ENCODE peak calls at places on chromosomes 16 and 17, in six cellular contexts. G, M, Y, A, F and I are unnamed samples.

GRCh38 chr17:82468692-82469091 is 10.2 kb downstream of the NARF start:
- DNase-seq in Y (no peak), F (no peak), M (no peak), G (no peak), A (no peak), I (no peak)

GRCh38 chr17:41393826-41394225 is 3.6 kb downstream of the KRT31 start:
- DNase-seq in M (no peak), F (no peak), A (no peak), Y (no peak), G (no peak), I (no peak)

GRCh38 chr16:14449334-14449733 is 180.7 kb downstream of the PARN start:
- DNase-seq in F (no peak), G (no peak), M (no peak), Y (no peak), A (no peak), I (no peak)

GRCh38 chr16:1309888-1310831 is 724 bp downstream of the UBE2I start:
- DNase-seq in A (peak; percentile 12), F (peak; percentile 49), Y (peak; percentile 55), G (peak; percentile 59), M (peak; percentile 68), I (peak; percentile 68)

GRCh38 chr17:2239882-2240430 is 63.6 kb downstream of the SMG6 start:
- DNase-seq in A (peak; percentile 93), G (peak; percentile 15), M (peak; percentile 76), Y (no peak), F (no peak), I (no peak)

GRCh38 chr16:23575834-23576233 is 18.3 kb downstream of the UBFD1 start:
- DNase-seq in F (no peak), Y (no peak), M (no peak), G (no peak), A (no peak), I (no peak)

GRCh38 chr16:13957197-13958078 is 37.5 kb downstream of the ERCC4 start:
- DNase-seq in G (peak; percentile 66), M (peak; percentile 81), F (no peak), Y (peak; percentile 51), A (peak; percentile 91), I (peak; percentile 84)

GRCh38 chr16:66920924-66921680 is 2.4 kb upstream of the CDH16 start:
- DNase-seq in Y (no peak), F (no peak), A (no peak), M (no peak), G (no peak), I (no peak)

GRCh38 chr17:73325527-73325842 is 13.7 kb upstream of the CDC42EP4 start:
- DNase-seq in M (no peak), Y (no peak), F (no peak), G (no peak), A (peak; percentile 43), I (peak; percentile 76)

GRCh38 chr17:41666336-41666680 is 22.4 kb upstream of the EIF1 start:
- DNase-seq in Y (peak; percentile 33), G (peak; percentile 62), F (peak; percentile 76), M (peak; percentile 65), A (peak; percentile 53), I (peak; percentile 75)

GRCh38 chr16:68499011-68499410 is 40.1 kb upstream of the ZFP90 start:
- DNase-seq in A (no peak), G (no peak), Y (no peak), M (no peak), F (no peak), I (no peak)

GRCh38 chr17:21284319-21285163 is at the start of gene MAP2K3:
- DNase-seq in G (peak; percentile 100), A (peak; percentile 98), Y (peak; percentile 99), F (peak; percentile 94), M (peak; percentile 100), I (peak; percentile 100)

GRCh38 chr17:46974086-46974485 is 5.0 kb downstream of the RPRML start:
- DNase-seq in A (no peak), F (no peak), M (no peak), G (no peak), Y (no peak), I (no peak)

GRCh38 chr17:82937411-82938371 is 97.9 kb upstream of the ZNF750 start:
- DNase-seq in M (peak; percentile 32), F (no peak), Y (peak; percentile 7), A (no peak), G (no peak), I (no peak)

GRCh38 chr16:84795338-84796053 is 24.3 kb upstream of the CRISPLD2 start:
- DNase-seq in G (peak; percentile 45), F (no peak), A (peak; percentile 96), Y (peak; percentile 73), M (peak; percentile 82), I (peak; percentile 72)

GRCh38 chr17:76444518-76445311 is 8.2 kb downstream of the UBE2O start:
- DNase-seq in Y (no peak), F (no peak), M (no peak), A (peak; percentile 40), G (no peak), I (no peak)

GRCh38 chr16:63361032-63361624 is 1324.9 kb upstream of the CDH8 start:
- DNase-seq in A (peak; percentile 57), F (no peak), M (no peak), Y (no peak), G (no peak), I (peak; percentile 68)

GRCh38 chr17:72422505-72423285 is 301.9 kb downstream of the SOX9 start:
- DNase-seq in F (no peak), Y (peak; percentile 40), A (peak; percentile 91), G (peak; percentile 50), M (peak; percentile 85), I (peak; percentile 86)

GRCh38 chr17:73156166-73156840 is 8.5 kb upstream of the SSTR2 start:
- DNase-seq in F (no peak), M (peak; percentile 80), G (peak; percentile 85), A (peak; percentile 74), Y (peak; percentile 73), I (peak; percentile 88)

GRCh38 chr16:58931436-58931835 is 197.3 kb upstream of the GOT2 start:
- DNase-seq in M (no peak), A (no peak), Y (no peak), F (no peak), G (no peak), I (no peak)

GRCh38 chr17:35907266-35907637 is 23.3 kb downstream of the RDM1 start:
- DNase-seq in M (no peak), A (no peak), Y (no peak), G (no peak), F (no peak), I (no peak)

GRCh38 chr16:63337264-63337663 is 1301.0 kb upstream of the CDH8 start:
- DNase-seq in Y (no peak), M (no peak), G (no peak), F (no peak), A (no peak), I (no peak)

GRCh38 chr16:81623365-81624102 is 155.6 kb upstream of the PLCG2 start:
- DNase-seq in M (no peak), G (peak; percentile 60), A (no peak), Y (no peak), F (peak; percentile 8), I (peak; percentile 52)

DNA sequence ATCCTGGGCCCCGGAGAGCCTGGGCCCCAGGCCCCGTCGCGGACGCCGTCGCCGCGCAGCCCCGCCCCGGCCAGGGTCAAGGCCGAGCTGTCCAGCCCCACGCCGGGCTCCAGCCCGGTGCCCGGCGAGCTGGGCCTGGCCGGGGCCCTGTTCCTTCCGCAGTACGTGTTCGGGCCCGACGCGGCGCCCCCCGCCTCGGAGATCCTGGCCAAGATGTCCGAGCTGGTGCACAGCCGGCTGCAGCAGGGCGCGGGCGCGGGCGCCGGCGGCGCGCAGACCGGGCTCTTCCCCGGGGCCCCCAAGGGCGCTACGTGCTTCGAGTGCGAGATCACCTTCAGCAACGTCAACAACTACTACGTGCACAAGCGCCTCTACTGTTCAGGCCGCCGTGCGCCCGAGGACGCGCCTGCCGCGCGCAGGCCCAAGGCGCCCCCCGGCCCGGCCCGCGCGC is 36.8 kb upstream of the ZC3H18 start:
- DNase-seq in A (peak; percentile 7), G (peak; percentile 9), Y (no peak), M (no peak), F (no peak), I (no peak)
- H3K27ac ChIP-seq in A (no peak overlapping the region), G (no peak overlapping the region), Y (no peak overlapping the region), M (no peak overlapping the region), F (no peak overlapping the region), I (no peak overlapping the region)

GRCh38 chr16:28549301-28549899 is 4.3 kb upstream of the SGF29 start:
- DNase-seq in F (no peak), M (no peak), A (peak; percentile 14), Y (no peak), G (peak; percentile 47), I (peak; percentile 47)

GRCh38 chr16:28555593-28555992 is 1.9 kb downstream of the SGF29 start:
- DNase-seq in A (no peak), M (no peak), F (no peak), G (no peak), Y (no peak), I (no peak)

GRCh38 chr16:28553776-28554633 is at the start of gene SGF29:
- DNase-seq in M (peak; percentile 96), G (peak; percentile 95), Y (peak; percentile 92), F (peak; percentile 88), A (peak; percentile 90), I (peak; percentile 94)

GRCh38 chr16:28556914-28557320 is 3.2 kb downstream of the SGF29 start:
- DNase-seq in G (no peak), Y (no peak), A (no peak), M (no peak), F (no peak), I (no peak)

DNA sequence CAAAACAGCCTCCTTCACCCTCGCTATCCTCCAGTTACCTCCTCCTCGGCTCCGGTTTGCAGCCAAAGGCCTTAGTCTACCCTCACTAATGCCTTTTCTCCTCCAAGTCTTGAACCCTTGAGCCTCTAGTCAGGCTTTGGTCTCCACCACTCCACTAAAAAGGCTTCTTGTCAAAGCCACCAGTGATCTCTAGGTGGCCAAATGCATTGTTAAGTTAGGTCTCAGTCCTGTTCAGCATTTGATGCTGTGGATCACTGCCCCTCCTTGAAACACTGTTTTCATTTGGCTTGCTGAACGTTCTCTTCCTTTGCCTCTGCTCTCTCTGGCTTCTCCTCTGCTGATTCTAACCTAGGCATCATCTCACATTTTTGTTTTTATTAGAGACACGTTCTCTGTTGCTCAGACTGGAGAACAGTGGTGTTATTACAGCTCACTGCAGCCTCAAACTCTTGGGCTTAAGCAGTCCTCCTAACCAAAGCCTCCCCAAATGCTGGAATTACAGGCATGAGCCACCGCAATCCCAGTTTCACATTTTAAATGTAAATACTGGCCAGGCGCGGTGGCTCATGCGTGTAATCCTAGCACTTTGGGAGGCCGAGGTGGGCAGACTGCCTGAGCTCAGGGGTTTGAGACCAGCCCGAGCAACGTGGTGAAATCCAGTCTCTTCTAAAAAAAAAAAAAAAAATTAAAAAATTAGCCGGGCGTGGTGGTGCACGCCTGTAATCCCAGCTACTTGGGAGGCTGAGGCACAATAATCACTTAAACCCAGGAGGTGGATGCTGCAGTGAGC is 1.1 kb downstream of the SGF29 start:
- DNase-seq in A (no peak), M (no peak), G (no peak), Y (no peak), F (no peak), I (no peak)
- H3K27ac ChIP-seq in A (no peak overlapping the region), M (no peak overlapping the region), G (peak overlapping the region; percentile 88), Y (peak overlapping the region; percentile 95), F (peak overlapping the region; percentile 92), I (no peak overlapping the region)

DNA sequence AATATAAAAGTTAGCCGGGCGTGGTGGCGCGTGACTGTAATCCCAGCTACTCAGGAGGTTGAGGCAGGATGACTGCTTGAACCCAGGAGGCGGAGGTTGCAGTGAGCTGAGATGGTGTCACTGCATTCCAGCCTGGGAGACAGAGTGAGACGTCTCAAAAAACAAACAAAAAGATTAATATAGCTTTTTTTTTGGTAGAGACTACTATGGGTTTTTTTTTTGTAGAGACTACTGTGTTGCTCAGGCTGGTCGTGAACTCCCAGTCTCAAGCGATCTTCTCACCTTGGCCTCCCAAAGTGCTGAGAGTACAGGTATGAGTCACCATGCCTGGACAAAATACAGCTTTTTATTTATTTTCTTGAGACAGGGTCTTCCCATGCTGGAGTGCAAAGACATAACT is 20.2 kb downstream of the ZNRF1 start:
- DNase-seq in A (peak; percentile 89), F (no peak), Y (no peak), M (no peak), G (no peak), I (no peak)
- H3K27ac ChIP-seq in A (peak overlapping the region; percentile 66), F (no peak overlapping the region), Y (no peak overlapping the region), M (no peak overlapping the region), G (no peak overlapping the region), I (no peak overlapping the region)

GRCh38 chr17:14057591-14057990 is 11.7 kb upstream of the COX10 start:
- DNase-seq in G (no peak), Y (no peak), F (no peak), A (no peak), M (no peak), I (no peak)
- H3K27ac ChIP-seq in G (no peak overlapping the region), Y (no peak overlapping the region), F (no peak overlapping the region), A (no peak overlapping the region), M (no peak overlapping the region), I (no peak overlapping the region)